ENCODE peak calls at places on chromosomes 1 and 21, in ten cellular contexts. One of them, this sample, is unnamed.

GRCh38 chr1:39859859-39860812 is 23.2 kb downstream of the TRIT1 start:
- DNase-seq in non-pigmented ciliary epithelial cell: no peak
- DNase-seq in stimulated activated CD4-positive, alpha-beta T cell treated with anti-CD3 and anti-CD28 coated beads, Interleukin-2, amount 100 ng/mL, for 24 hours: no peak
- DNase-seq in RWPE1: no peak
- DNase-seq in mesendoderm: no peak
- DNase-seq in right cardiac atrium: no peak
- DNase-seq in GM10248: no peak
- DNase-seq in HL-60: no peak
- DNase-seq in M059J: no peak
- DNase-seq in Ammon's horn: no peak
- DNase-seq in this sample: no peak

GRCh38 chr1:66300986-66301451 is 232.9 kb upstream of the SGIP1 start:
- DNase-seq in non-pigmented ciliary epithelial cell: no peak
- DNase-seq in stimulated activated CD4-positive, alpha-beta T cell treated with anti-CD3 and anti-CD28 coated beads, Interleukin-2, amount 100 ng/mL, for 24 hours: peak
- DNase-seq in RWPE1: peak
- DNase-seq in mesendoderm: no peak
- DNase-seq in right cardiac atrium: no peak
- DNase-seq in GM10248: peak
- DNase-seq in HL-60: no peak
- DNase-seq in M059J: peak
- DNase-seq in Ammon's horn: no peak
- DNase-seq in this sample: no peak

GRCh38 chr1:157399984-157400382 is 152.3 kb downstream of the FCRL5 start:
- DNase-seq in non-pigmented ciliary epithelial cell: peak
- DNase-seq in stimulated activated CD4-positive, alpha-beta T cell treated with anti-CD3 and anti-CD28 coated beads, Interleukin-2, amount 100 ng/mL, for 24 hours: no peak
- DNase-seq in RWPE1: no peak
- DNase-seq in mesendoderm: peak
- DNase-seq in right cardiac atrium: no peak
- DNase-seq in GM10248: peak
- DNase-seq in HL-60: no peak
- DNase-seq in M059J: no peak
- DNase-seq in Ammon's horn: no peak
- DNase-seq in this sample: peak

GRCh38 chr1:85319931-85320330 is 43.5 kb upstream of the BCL10 start:
- DNase-seq in non-pigmented ciliary epithelial cell: no peak
- DNase-seq in stimulated activated CD4-positive, alpha-beta T cell treated with anti-CD3 and anti-CD28 coated beads, Interleukin-2, amount 100 ng/mL, for 24 hours: no peak
- DNase-seq in RWPE1: no peak
- DNase-seq in mesendoderm: peak
- DNase-seq in right cardiac atrium: no peak
- DNase-seq in GM10248: no peak
- DNase-seq in HL-60: no peak
- DNase-seq in M059J: no peak
- DNase-seq in Ammon's horn: no peak
- DNase-seq in this sample: no peak

GRCh38 chr1:51346086-51346942 is 16.0 kb upstream of the TTC39A start:
- DNase-seq in non-pigmented ciliary epithelial cell: no peak
- DNase-seq in stimulated activated CD4-positive, alpha-beta T cell treated with anti-CD3 and anti-CD28 coated beads, Interleukin-2, amount 100 ng/mL, for 24 hours: no peak
- DNase-seq in RWPE1: no peak
- DNase-seq in mesendoderm: no peak
- DNase-seq in right cardiac atrium: no peak
- DNase-seq in GM10248: no peak
- DNase-seq in HL-60: no peak
- DNase-seq in M059J: no peak
- DNase-seq in Ammon's horn: no peak
- DNase-seq in this sample: no peak

GRCh38 chr1:202203238-202204039 is 9.8 kb downstream of the LGR6 start:
- DNase-seq in non-pigmented ciliary epithelial cell: no peak
- DNase-seq in stimulated activated CD4-positive, alpha-beta T cell treated with anti-CD3 and anti-CD28 coated beads, Interleukin-2, amount 100 ng/mL, for 24 hours: no peak
- DNase-seq in RWPE1: no peak
- DNase-seq in mesendoderm: peak
- DNase-seq in right cardiac atrium: no peak
- DNase-seq in GM10248: no peak
- DNase-seq in HL-60: peak
- DNase-seq in M059J: no peak
- DNase-seq in Ammon's horn: no peak
- DNase-seq in this sample: no peak

GRCh38 chr1:43286115-43286514 is 734 bp upstream of the C1orf210 start:
- DNase-seq in non-pigmented ciliary epithelial cell: no peak
- DNase-seq in stimulated activated CD4-positive, alpha-beta T cell treated with anti-CD3 and anti-CD28 coated beads, Interleukin-2, amount 100 ng/mL, for 24 hours: no peak
- DNase-seq in RWPE1: no peak
- DNase-seq in mesendoderm: no peak
- DNase-seq in right cardiac atrium: no peak
- DNase-seq in GM10248: no peak
- DNase-seq in HL-60: no peak
- DNase-seq in M059J: no peak
- DNase-seq in Ammon's horn: no peak
- DNase-seq in this sample: no peak

GRCh38 chr1:105485207-105485606 is 1571.3 kb upstream of the PRMT6 start:
- DNase-seq in non-pigmented ciliary epithelial cell: peak
- DNase-seq in stimulated activated CD4-positive, alpha-beta T cell treated with anti-CD3 and anti-CD28 coated beads, Interleukin-2, amount 100 ng/mL, for 24 hours: no peak
- DNase-seq in RWPE1: peak
- DNase-seq in mesendoderm: no peak
- DNase-seq in right cardiac atrium: no peak
- DNase-seq in GM10248: no peak
- DNase-seq in HL-60: no peak
- DNase-seq in M059J: peak
- DNase-seq in Ammon's horn: no peak
- DNase-seq in this sample: no peak

GRCh38 chr1:89954401-89954800 is 40.5 kb upstream of the ZNF326 start:
- DNase-seq in non-pigmented ciliary epithelial cell: no peak
- DNase-seq in stimulated activated CD4-positive, alpha-beta T cell treated with anti-CD3 and anti-CD28 coated beads, Interleukin-2, amount 100 ng/mL, for 24 hours: no peak
- DNase-seq in RWPE1: no peak
- DNase-seq in mesendoderm: peak
- DNase-seq in right cardiac atrium: no peak
- DNase-seq in GM10248: no peak
- DNase-seq in HL-60: no peak
- DNase-seq in M059J: peak
- DNase-seq in Ammon's horn: no peak
- DNase-seq in this sample: no peak

GRCh38 chr1:155052412-155053400 is 1.6 kb downstream of the ADAM15 start:
- DNase-seq in non-pigmented ciliary epithelial cell: no peak
- DNase-seq in stimulated activated CD4-positive, alpha-beta T cell treated with anti-CD3 and anti-CD28 coated beads, Interleukin-2, amount 100 ng/mL, for 24 hours: peak
- DNase-seq in RWPE1: peak
- DNase-seq in mesendoderm: no peak
- DNase-seq in right cardiac atrium: peak
- DNase-seq in GM10248: peak
- DNase-seq in HL-60: no peak
- DNase-seq in M059J: peak
- DNase-seq in Ammon's horn: no peak
- DNase-seq in this sample: no peak

GRCh38 chr1:9238134-9238533 is 3.6 kb downstream of the H6PD start:
- DNase-seq in non-pigmented ciliary epithelial cell: no peak
- DNase-seq in stimulated activated CD4-positive, alpha-beta T cell treated with anti-CD3 and anti-CD28 coated beads, Interleukin-2, amount 100 ng/mL, for 24 hours: no peak
- DNase-seq in RWPE1: no peak
- DNase-seq in mesendoderm: no peak
- DNase-seq in right cardiac atrium: peak
- DNase-seq in GM10248: no peak
- DNase-seq in HL-60: no peak
- DNase-seq in M059J: no peak
- DNase-seq in Ammon's horn: no peak
- DNase-seq in this sample: no peak

GRCh38 chr1:175933801-175934200 is 190.4 kb upstream of the TNR start:
- DNase-seq in non-pigmented ciliary epithelial cell: no peak
- DNase-seq in stimulated activated CD4-positive, alpha-beta T cell treated with anti-CD3 and anti-CD28 coated beads, Interleukin-2, amount 100 ng/mL, for 24 hours: no peak
- DNase-seq in RWPE1: no peak
- DNase-seq in mesendoderm: peak
- DNase-seq in right cardiac atrium: no peak
- DNase-seq in GM10248: no peak
- DNase-seq in HL-60: no peak
- DNase-seq in M059J: no peak
- DNase-seq in Ammon's horn: no peak
- DNase-seq in this sample: no peak

GRCh38 chr1:201299968-201300367 is 16.7 kb downstream of the PKP1 start:
- DNase-seq in non-pigmented ciliary epithelial cell: no peak
- DNase-seq in stimulated activated CD4-positive, alpha-beta T cell treated with anti-CD3 and anti-CD28 coated beads, Interleukin-2, amount 100 ng/mL, for 24 hours: no peak
- DNase-seq in RWPE1: peak
- DNase-seq in mesendoderm: no peak
- DNase-seq in right cardiac atrium: no peak
- DNase-seq in GM10248: no peak
- DNase-seq in HL-60: no peak
- DNase-seq in M059J: peak
- DNase-seq in Ammon's horn: peak
- DNase-seq in this sample: no peak

GRCh38 chr1:243672675-243673074 is 177.4 kb downstream of the AKT3 start:
- DNase-seq in non-pigmented ciliary epithelial cell: no peak
- DNase-seq in stimulated activated CD4-positive, alpha-beta T cell treated with anti-CD3 and anti-CD28 coated beads, Interleukin-2, amount 100 ng/mL, for 24 hours: no peak
- DNase-seq in RWPE1: no peak
- DNase-seq in mesendoderm: no peak
- DNase-seq in right cardiac atrium: no peak
- DNase-seq in GM10248: no peak
- DNase-seq in HL-60: no peak
- DNase-seq in M059J: no peak
- DNase-seq in Ammon's horn: no peak
- DNase-seq in this sample: no peak

GRCh38 chr21:29481641-29482040 is 182.9 kb downstream of the BACH1 start:
- DNase-seq in non-pigmented ciliary epithelial cell: no peak
- DNase-seq in stimulated activated CD4-positive, alpha-beta T cell treated with anti-CD3 and anti-CD28 coated beads, Interleukin-2, amount 100 ng/mL, for 24 hours: no peak
- DNase-seq in RWPE1: no peak
- DNase-seq in mesendoderm: no peak
- DNase-seq in right cardiac atrium: no peak
- DNase-seq in GM10248: no peak
- DNase-seq in HL-60: no peak
- DNase-seq in M059J: peak
- DNase-seq in Ammon's horn: no peak
- DNase-seq in this sample: no peak

GRCh38 chr1:37533317-37534093 is 18.9 kb upstream of the MEAF6 start:
- DNase-seq in non-pigmented ciliary epithelial cell: no peak
- DNase-seq in stimulated activated CD4-positive, alpha-beta T cell treated with anti-CD3 and anti-CD28 coated beads, Interleukin-2, amount 100 ng/mL, for 24 hours: no peak
- DNase-seq in RWPE1: no peak
- DNase-seq in mesendoderm: no peak
- DNase-seq in right cardiac atrium: no peak
- DNase-seq in GM10248: no peak
- DNase-seq in HL-60: no peak
- DNase-seq in M059J: peak
- DNase-seq in Ammon's horn: no peak
- DNase-seq in this sample: no peak

GRCh38 chr1:102879439-102879993 is 228.8 kb downstream of the COL11A1 start:
- DNase-seq in non-pigmented ciliary epithelial cell: peak
- DNase-seq in stimulated activated CD4-positive, alpha-beta T cell treated with anti-CD3 and anti-CD28 coated beads, Interleukin-2, amount 100 ng/mL, for 24 hours: no peak
- DNase-seq in RWPE1: peak
- DNase-seq in mesendoderm: peak
- DNase-seq in right cardiac atrium: no peak
- DNase-seq in GM10248: no peak
- DNase-seq in HL-60: no peak
- DNase-seq in M059J: peak
- DNase-seq in Ammon's horn: no peak
- DNase-seq in this sample: no peak

GRCh38 chr1:36223373-36223995 is 759 bp upstream of the THRAP3 start:
- DNase-seq in non-pigmented ciliary epithelial cell: no peak
- DNase-seq in stimulated activated CD4-positive, alpha-beta T cell treated with anti-CD3 and anti-CD28 coated beads, Interleukin-2, amount 100 ng/mL, for 24 hours: peak
- DNase-seq in RWPE1: no peak
- DNase-seq in mesendoderm: peak
- DNase-seq in right cardiac atrium: no peak
- DNase-seq in GM10248: peak
- DNase-seq in HL-60: no peak
- DNase-seq in M059J: peak
- DNase-seq in Ammon's horn: peak
- DNase-seq in this sample: no peak

GRCh38 chr1:26025517-26025916 is 3.9 kb downstream of the EXTL1 start:
- DNase-seq in non-pigmented ciliary epithelial cell: no peak
- DNase-seq in stimulated activated CD4-positive, alpha-beta T cell treated with anti-CD3 and anti-CD28 coated beads, Interleukin-2, amount 100 ng/mL, for 24 hours: no peak
- DNase-seq in RWPE1: no peak
- DNase-seq in mesendoderm: no peak
- DNase-seq in right cardiac atrium: no peak
- DNase-seq in GM10248: no peak
- DNase-seq in HL-60: no peak
- DNase-seq in M059J: no peak
- DNase-seq in Ammon's horn: no peak
- DNase-seq in this sample: no peak

GRCh38 chr1:25926731-25927496 is 20.7 kb upstream of the STMN1 start:
- DNase-seq in non-pigmented ciliary epithelial cell: no peak
- DNase-seq in stimulated activated CD4-positive, alpha-beta T cell treated with anti-CD3 and anti-CD28 coated beads, Interleukin-2, amount 100 ng/mL, for 24 hours: no peak
- DNase-seq in RWPE1: no peak
- DNase-seq in mesendoderm: no peak
- DNase-seq in right cardiac atrium: no peak
- DNase-seq in GM10248: no peak
- DNase-seq in HL-60: no peak
- DNase-seq in M059J: peak
- DNase-seq in Ammon's horn: peak
- DNase-seq in this sample: no peak

GRCh38 chr1:227576152-227576551 is 12.8 kb downstream of the ZNF678 start:
- DNase-seq in non-pigmented ciliary epithelial cell: no peak
- DNase-seq in stimulated activated CD4-positive, alpha-beta T cell treated with anti-CD3 and anti-CD28 coated beads, Interleukin-2, amount 100 ng/mL, for 24 hours: no peak
- DNase-seq in RWPE1: no peak
- DNase-seq in mesendoderm: no peak
- DNase-seq in right cardiac atrium: no peak
- DNase-seq in GM10248: no peak
- DNase-seq in HL-60: no peak
- DNase-seq in M059J: no peak
- DNase-seq in Ammon's horn: no peak
- DNase-seq in this sample: no peak

GRCh38 chr21:41634858-41635257 is 126.9 kb upstream of the TMPRSS2 start:
- DNase-seq in non-pigmented ciliary epithelial cell: no peak
- DNase-seq in stimulated activated CD4-positive, alpha-beta T cell treated with anti-CD3 and anti-CD28 coated beads, Interleukin-2, amount 100 ng/mL, for 24 hours: no peak
- DNase-seq in RWPE1: no peak
- DNase-seq in mesendoderm: no peak
- DNase-seq in right cardiac atrium: no peak
- DNase-seq in GM10248: no peak
- DNase-seq in HL-60: no peak
- DNase-seq in M059J: peak
- DNase-seq in Ammon's horn: no peak
- DNase-seq in this sample: no peak

GRCh38 chr1:242178924-242179708 is 180.2 kb upstream of the MAP1LC3C start:
- DNase-seq in non-pigmented ciliary epithelial cell: no peak
- DNase-seq in stimulated activated CD4-positive, alpha-beta T cell treated with anti-CD3 and anti-CD28 coated beads, Interleukin-2, amount 100 ng/mL, for 24 hours: no peak
- DNase-seq in RWPE1: no peak
- DNase-seq in mesendoderm: no peak
- DNase-seq in right cardiac atrium: no peak
- DNase-seq in GM10248: no peak
- DNase-seq in HL-60: no peak
- DNase-seq in M059J: no peak
- DNase-seq in Ammon's horn: peak
- DNase-seq in this sample: no peak

This sample was measured in NK-92 treated with Interleukin-12 subunit alpha and Interleukin-12 subunit beta, amount 100 ng/mL, for 24 hours.